ENCODE peak calls at places on chromosomes 11 and 22, in nine cellular contexts. N is cardiac muscle cell; T is Panc1; L is GM18507; F is PC-3; H is LoVo; B is HFF-Myc; W is stimulated activated CD4-positive, alpha-beta T cell treated with anti-CD3 and anti-CD28 coated beads, Interleukin-4, amount 100 ng/mL, for 1 hour; A is adrenal gland. X is an unnamed sample.

GRCh38 chr11:35006389-35007128 is 90.1 kb downstream of the PDHX start:
- DNase-seq in N (no peak), F (no peak), L (peak), B (no peak), H (no peak), A (peak), T (no peak), W (peak), X (no peak)

GRCh38 chr22:36292823-36293530 is 40.0 kb downstream of the APOL1 start:
- DNase-seq in A (no peak), B (no peak), T (no peak), H (no peak), L (no peak), F (no peak), W (no peak), N (no peak), X (no peak)

GRCh38 chr22:44452531-44453420 is 45.3 kb downstream of the RTL6 start:
- DNase-seq in W (no peak), B (no peak), F (no peak), T (no peak), L (no peak), A (no peak), N (no peak), H (no peak), X (no peak)

GRCh38 chr22:50276143-50276542 is 6.0 kb upstream of the MAPK11 start:
- DNase-seq in T (no peak), W (peak), A (peak), N (peak), L (no peak), B (no peak), F (peak), H (no peak), X (no peak)

GRCh38 chr22:49291169-49291568 is 536.5 kb downstream of the BRD1 start:
- DNase-seq in A (no peak), H (no peak), B (no peak), L (no peak), F (no peak), W (no peak), T (no peak), N (no peak), X (no peak)

GRCh38 chr22:49600452-49600847 is 227.2 kb downstream of the BRD1 start:
- DNase-seq in L (no peak), T (no peak), N (no peak), B (no peak), A (no peak), W (no peak), H (no peak), F (no peak), X (no peak)

GRCh38 chr22:49514656-49515055 is 313.0 kb downstream of the BRD1 start:
- DNase-seq in H (no peak), B (no peak), N (no peak), L (peak), W (no peak), A (no peak), F (no peak), T (no peak), X (no peak)

GRCh38 chr22:40263191-40263590 is 83.1 kb upstream of the ADSL start:
- DNase-seq in B (no peak), W (no peak), L (no peak), N (no peak), H (no peak), T (no peak), A (peak), F (no peak), X (no peak)

GRCh38 chr11:133414503-133414902 is 117.8 kb downstream of the OPCML start:
- DNase-seq in H (no peak), F (no peak), W (no peak), L (no peak), B (no peak), T (no peak), A (no peak), N (no peak), X (no peak)

GRCh38 chr22:36341640-36342041 is 46.1 kb downstream of the MYH9 start:
- DNase-seq in W (no peak), F (no peak), A (peak), N (no peak), H (no peak), B (no peak), L (no peak), T (no peak), X (no peak)

GRCh38 chr22:42608481-42609361 is 6.0 kb downstream of the POLDIP3 start:
- DNase-seq in W (no peak), L (no peak), A (no peak), B (no peak), F (peak), N (no peak), H (no peak), T (no peak), X (no peak)

GRCh38 chr11:30753994-30754393 is 167.8 kb upstream of the MPPED2 start:
- DNase-seq in T (no peak), L (no peak), N (no peak), A (no peak), H (no peak), W (no peak), F (no peak), B (no peak), X (no peak)

GRCh38 chr11:114087028-114087427 is 27.5 kb downstream of the ZBTB16 start:
- DNase-seq in W (no peak), L (no peak), N (no peak), B (no peak), T (no peak), A (no peak), H (no peak), F (no peak), X (no peak)

GRCh38 chr11:75406338-75406777 is 7.0 kb downstream of the RPS3 start:
- DNase-seq in B (no peak), F (peak), N (no peak), A (no peak), T (no peak), L (no peak), W (no peak), H (no peak), X (no peak)

GRCh38 chr11:61626580-61627380 is 45.9 kb upstream of the SYT7 start:
- DNase-seq in W (no peak), A (no peak), H (peak), L (no peak), B (no peak), T (no peak), F (peak), N (peak), X (no peak)

X was measured in NCI-H226.